ENCODE peak calls at places on chromosomes 4 and X, in nine cellular contexts. C is progenitor cell of endocrine pancreas; J is stimulated activated CD8-positive, alpha-beta memory T cell treated with anti-CD3 and anti-CD28 coated beads, Interleukin-7, amount 100 ng/mL, for 24 hours; A is GM10248; T is spleen; Y is substantia nigra; N is stimulated activated CD4-positive, alpha-beta T cell treated with anti-CD3 and anti-CD28 coated beads, Interleukin-12 subunit alpha, Interleukin-12 subunit beta, amount 100 ng/mL, for 48 hours; M is activated T-cell treated with anti-CD3 and anti-CD28 coated beads, Interleukin-2, amount 50 U/mL, for 72 hours; Z is NCI-H446 treated with DMSO at 0.1 percent for 48 hours. K is an unnamed sample.
A peak's percentile ranks its signal among the peaks of the same experiment; 100 is the strongest.

GRCh38 chr4:13654158-13654797 is 26.8 kb upstream of the BOD1L1 start:
- DNase-seq in C (peak; percentile 81), J (peak; percentile 66), A (peak; percentile 77), T (peak; percentile 94), Y (peak; percentile 53), N (peak; percentile 84), M (peak; percentile 84), Z (peak; percentile 17), K (peak; percentile 94)

GRCh38 chrX:153643431-153644351 is 3.3 kb upstream of the DUSP9 start:
- DNase-seq in C (no peak), J (no peak), A (no peak), T (peak; percentile 66), Y (no peak), N (no peak), M (no peak), Z (no peak), K (peak; percentile 72)

GRCh38 chrX:110671068-110671803 is 124.4 kb downstream of the CHRDL1 start:
- DNase-seq in C (no peak), J (no peak), A (no peak), T (no peak), Y (no peak), N (no peak), M (no peak), Z (no peak), K (no peak)

GRCh38 chrX:1444896-1445480 is 7.7 kb downstream of the ASMTL start:
- DNase-seq in C (no peak), J (no peak), A (no peak), T (peak; percentile 31), Y (no peak), N (no peak), M (no peak), Z (no peak), K (peak; percentile 18)

GRCh38 chrX:40090050-40090804 is 7.5 kb downstream of the BCOR start:
- DNase-seq in C (no peak), J (no peak), A (no peak), T (peak; percentile 84), Y (no peak), N (no peak), M (no peak), Z (no peak), K (peak; percentile 84)

GRCh38 chr4:122914938-122915337 is 7.5 kb downstream of the NUDT6 start:
- DNase-seq in C (no peak), J (no peak), A (no peak), T (no peak), Y (no peak), N (no peak), M (no peak), Z (no peak), K (no peak)

GRCh38 chrX:127877358-127877757 is 174.8 kb downstream of the ACTRT1 start:
- DNase-seq in C (no peak), J (no peak), A (no peak), T (no peak), Y (no peak), N (no peak), M (no peak), Z (no peak), K (no peak)

GRCh38 chr4:62644372-62644771 is 1444.2 kb downstream of the ADGRL3 start:
- DNase-seq in C (no peak), J (no peak), A (no peak), T (no peak), Y (no peak), N (no peak), M (no peak), Z (peak; percentile 29), K (no peak)

GRCh38 chr4:182318256-182318655 is 75.1 kb downstream of the TENM3 start:
- DNase-seq in C (no peak), J (no peak), A (no peak), T (no peak), Y (no peak), N (no peak), M (no peak), Z (no peak), K (no peak)

GRCh38 chr4:121226362-121226761 is 62.2 kb upstream of the TNIP3 start:
- DNase-seq in C (no peak), J (no peak), A (no peak), T (no peak), Y (no peak), N (no peak), M (no peak), Z (no peak), K (no peak)

GRCh38 chr4:95985051-95985450 is 145.2 kb downstream of the PDHA2 start:
- DNase-seq in C (no peak), J (no peak), A (no peak), T (no peak), Y (no peak), N (no peak), M (no peak), Z (no peak), K (no peak)

GRCh38 chr4:7397206-7398103 is 37.3 kb downstream of the PSAPL1 start:
- DNase-seq in C (no peak), J (no peak), A (no peak), T (peak; percentile 47), Y (no peak), N (no peak), M (no peak), Z (no peak), K (no peak)

GRCh38 chr4:157459789-157460188 is 239.3 kb downstream of the GRIA2 start:
- DNase-seq in C (no peak), J (no peak), A (no peak), T (no peak), Y (no peak), N (no peak), M (no peak), Z (no peak), K (no peak)

GRCh38 chr4:148265627-148266026 is 176.6 kb downstream of the NR3C2 start:
- DNase-seq in C (no peak), J (no peak), A (no peak), T (no peak), Y (no peak), N (no peak), M (no peak), Z (no peak), K (no peak)

GRCh38 chr4:112514449-112515277 is 1.3 kb downstream of the NEUROG2 start:
- DNase-seq in C (no peak), J (no peak), A (no peak), T (no peak), Y (no peak), N (no peak), M (no peak), Z (no peak), K (no peak)

GRCh38 chr4:78645853-78646757 is 94.5 kb downstream of the ANXA3 start:
- DNase-seq in C (no peak), J (no peak), A (no peak), T (no peak), Y (peak; percentile 34), N (no peak), M (no peak), Z (peak; percentile 38), K (peak; percentile 76)

GRCh38 chr4:56674984-56675383 is 6.1 kb downstream of the HOPX start:
- DNase-seq in C (no peak), J (no peak), A (no peak), T (no peak), Y (no peak), N (no peak), M (no peak), Z (no peak), K (no peak)

GRCh38 chr4:119738901-119739300 is 110.3 kb upstream of the PDE5A start:
- DNase-seq in C (no peak), J (no peak), A (no peak), T (no peak), Y (no peak), N (no peak), M (no peak), Z (no peak), K (no peak)

GRCh38 chr4:104395219-104395618 is 99.5 kb downstream of the CXXC4 start:
- DNase-seq in C (no peak), J (no peak), A (no peak), T (no peak), Y (no peak), N (no peak), M (no peak), Z (no peak), K (no peak)

GRCh38 chr4:53907772-53908171 is 156.6 kb downstream of the CHIC2 start:
- DNase-seq in C (no peak), J (no peak), A (no peak), T (no peak), Y (no peak), N (no peak), M (no peak), Z (no peak), K (no peak)

GRCh38 chr4:101981756-101982155 is 191.2 kb downstream of the BANK1 start:
- DNase-seq in C (no peak), J (no peak), A (no peak), T (no peak), Y (no peak), N (no peak), M (no peak), Z (peak; percentile 57), K (no peak)

GRCh38 chr4:148225639-148226038 is 216.6 kb downstream of the NR3C2 start:
- DNase-seq in C (no peak), J (no peak), A (no peak), T (no peak), Y (no peak), N (no peak), M (no peak), Z (no peak), K (no peak)

GRCh38 chr4:59689149-59689548 is 1511.0 kb upstream of the ADGRL3 start:
- DNase-seq in C (no peak), J (no peak), A (no peak), T (no peak), Y (no peak), N (no peak), M (no peak), Z (no peak), K (no peak)

GRCh38 chrX:22118161-22118830 is 86.2 kb downstream of the PHEX start:
- DNase-seq in C (no peak), J (no peak), A (no peak), T (no peak), Y (no peak), N (no peak), M (no peak), Z (no peak), K (no peak)

GRCh38 chrX:149248073-149248625 is 257.0 kb downstream of the IDS start:
- DNase-seq in C (no peak), J (no peak), A (no peak), T (no peak), Y (no peak), N (no peak), M (no peak), Z (no peak), K (no peak)

GRCh38 chrX:104647084-104647483 is 81.1 kb downstream of the IL1RAPL2 start:
- DNase-seq in C (no peak), J (no peak), A (no peak), T (no peak), Y (no peak), N (no peak), M (no peak), Z (no peak), K (peak; percentile 36)

GRCh38 chr4:141447761-141448160 is 188.6 kb upstream of the IL15 start:
- DNase-seq in C (no peak), J (no peak), A (no peak), T (no peak), Y (no peak), N (no peak), M (no peak), Z (no peak), K (no peak)

GRCh38 chr4:113957961-113958360 is 21.5 kb downstream of the ARSJ start:
- DNase-seq in C (no peak), J (no peak), A (no peak), T (no peak), Y (no peak), N (no peak), M (no peak), Z (no peak), K (no peak)

GRCh38 chr4:181858746-181859145 is 384.5 kb upstream of the TENM3 start:
- DNase-seq in C (no peak), J (no peak), A (no peak), T (no peak), Y (no peak), N (no peak), M (no peak), Z (no peak), K (no peak)

GRCh38 chr4:19159874-19160273 is 1091.8 kb upstream of the SLIT2 start:
- DNase-seq in C (no peak), J (no peak), A (no peak), T (no peak), Y (no peak), N (no peak), M (no peak), Z (no peak), K (no peak)

GRCh38 chrX:126339926-126340325 is 173.8 kb upstream of the DCAF12L2 start:
- DNase-seq in C (no peak), J (no peak), A (no peak), T (no peak), Y (no peak), N (no peak), M (no peak), Z (no peak), K (no peak)